ENCODE peak calls at places on chromosomes 3 and 15, in seven cellular contexts. B, E, Q, P, J, D and F are unnamed samples.

GRCh38 chr3:14633819-14634424 is 17.6 kb upstream of the CCDC174 start:
- DNase-seq in B (no peak), E (peak; percentile 69), Q (peak; percentile 64), P (peak; percentile 50), J (peak; percentile 80), D (peak; percentile 77), F (peak; percentile 66)

GRCh38 chr3:76970006-76970680 is 69.8 kb upstream of the ROBO2 start:
- DNase-seq in B (no peak), E (no peak), Q (no peak), P (no peak), J (no peak), D (no peak), F (no peak)

GRCh38 chr15:76730262-76730661 is 174.9 kb downstream of the SCAPER start:
- DNase-seq in B (no peak), E (no peak), Q (no peak), P (no peak), J (no peak), D (no peak), F (no peak)

GRCh38 chr3:53259427-53260259 is 3.8 kb upstream of the TKT start:
- DNase-seq in B (no peak), E (peak; percentile 42), Q (no peak), P (no peak), J (no peak), D (no peak), F (no peak)

GRCh38 chr3:108603689-108604088 is 14.2 kb downstream of the DZIP3 start:
- DNase-seq in B (no peak), E (no peak), Q (no peak), P (no peak), J (no peak), D (no peak), F (no peak)

GRCh38 chr3:23800731-23801130 is 5.0 kb upstream of the UBE2E1 start:
- DNase-seq in B (no peak), E (peak; percentile 65), Q (no peak), P (no peak), J (no peak), D (no peak), F (peak; percentile 25)

GRCh38 chr15:101031203-101031602 is 112.0 kb downstream of the LRRK1 start:
- DNase-seq in B (peak; percentile 28), E (peak; percentile 61), Q (peak; percentile 4), P (peak; percentile 16), J (no peak), D (no peak), F (no peak)

GRCh38 chr15:101178414-101178813 is 73.4 kb downstream of the CHSY1 start:
- DNase-seq in B (no peak), E (no peak), Q (no peak), P (no peak), J (no peak), D (no peak), F (no peak)

GRCh38 chr3:24607281-24607680 is 112.6 kb upstream of the THRB start:
- DNase-seq in B (no peak), E (no peak), Q (no peak), P (no peak), J (no peak), D (no peak), F (no peak)

GRCh38 chr3:134693804-134694203 is 43.0 kb upstream of the KY start:
- DNase-seq in B (no peak), E (no peak), Q (no peak), P (no peak), J (no peak), D (no peak), F (no peak)

GRCh38 chr15:47717036-47717611 is at the start of gene SEMA6D:
- DNase-seq in B (peak; percentile 86), E (peak; percentile 93), Q (peak; percentile 76), P (peak; percentile 79), J (peak; percentile 55), D (peak; percentile 89), F (peak; percentile 25)

GRCh38 chr15:80241508-80241907 is 10.5 kb downstream of the CTXND1 start:
- DNase-seq in B (no peak), E (no peak), Q (no peak), P (no peak), J (no peak), D (no peak), F (no peak)

GRCh38 chr15:40367038-40367672 is 9.1 kb downstream of the DISP2 start:
- DNase-seq in B (peak; percentile 88), E (no peak), Q (no peak), P (no peak), J (no peak), D (peak; percentile 95), F (no peak)

GRCh38 chr3:99774467-99774866 is 43.2 kb upstream of the CMSS1 start:
- DNase-seq in B (no peak), E (peak; percentile 66), Q (no peak), P (no peak), J (no peak), D (no peak), F (peak; percentile 18)

GRCh38 chr3:10703875-10704274 is 112.2 kb upstream of the SLC6A11 start:
- DNase-seq in B (no peak), E (peak; percentile 4), Q (peak; percentile 70), P (no peak), J (no peak), D (no peak), F (no peak)
- TF ChIP-seq CTCF in B (no peak), E (no peak), Q (peak; percentile 38), P (no peak), J (no peak), D (no peak), F (no peak)

DNA sequence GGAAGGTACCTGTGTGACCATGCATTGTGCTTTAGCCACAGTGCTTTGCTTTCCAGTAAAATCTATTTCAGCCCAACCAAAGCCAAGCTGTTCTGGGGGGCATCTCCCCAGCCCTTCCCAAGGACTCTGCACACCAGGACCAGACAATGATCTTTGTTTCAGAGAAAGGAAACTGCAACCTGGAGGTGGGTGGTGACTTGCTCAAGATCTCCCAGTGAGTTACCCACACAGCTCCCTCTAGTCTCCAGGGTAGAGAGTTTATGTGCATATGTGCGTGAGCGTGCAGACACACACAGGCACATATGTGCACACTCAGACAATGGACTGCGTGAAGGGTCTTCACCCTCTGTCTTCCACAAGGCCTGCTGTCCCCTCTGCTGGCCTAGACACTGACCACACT is 162.4 kb upstream of the TLE3 start:
- DNase-seq in B (no peak), E (no peak), Q (no peak), P (no peak), J (no peak), D (no peak), F (no peak)
- TF ChIP-seq CTCF in B (no peak), E (no peak), Q (no peak), P (no peak), J (no peak), D (no peak), F (no peak)

GRCh38 chr15:59642351-59642750 is 15.0 kb downstream of the GTF2A2 start:
- DNase-seq in B (no peak), E (peak; percentile 19), Q (no peak), P (no peak), J (no peak), D (no peak), F (no peak)
- TF ChIP-seq CTCF in B (no peak), E (no peak), Q (no peak), P (no peak), J (no peak), D (no peak), F (no peak)

DNA sequence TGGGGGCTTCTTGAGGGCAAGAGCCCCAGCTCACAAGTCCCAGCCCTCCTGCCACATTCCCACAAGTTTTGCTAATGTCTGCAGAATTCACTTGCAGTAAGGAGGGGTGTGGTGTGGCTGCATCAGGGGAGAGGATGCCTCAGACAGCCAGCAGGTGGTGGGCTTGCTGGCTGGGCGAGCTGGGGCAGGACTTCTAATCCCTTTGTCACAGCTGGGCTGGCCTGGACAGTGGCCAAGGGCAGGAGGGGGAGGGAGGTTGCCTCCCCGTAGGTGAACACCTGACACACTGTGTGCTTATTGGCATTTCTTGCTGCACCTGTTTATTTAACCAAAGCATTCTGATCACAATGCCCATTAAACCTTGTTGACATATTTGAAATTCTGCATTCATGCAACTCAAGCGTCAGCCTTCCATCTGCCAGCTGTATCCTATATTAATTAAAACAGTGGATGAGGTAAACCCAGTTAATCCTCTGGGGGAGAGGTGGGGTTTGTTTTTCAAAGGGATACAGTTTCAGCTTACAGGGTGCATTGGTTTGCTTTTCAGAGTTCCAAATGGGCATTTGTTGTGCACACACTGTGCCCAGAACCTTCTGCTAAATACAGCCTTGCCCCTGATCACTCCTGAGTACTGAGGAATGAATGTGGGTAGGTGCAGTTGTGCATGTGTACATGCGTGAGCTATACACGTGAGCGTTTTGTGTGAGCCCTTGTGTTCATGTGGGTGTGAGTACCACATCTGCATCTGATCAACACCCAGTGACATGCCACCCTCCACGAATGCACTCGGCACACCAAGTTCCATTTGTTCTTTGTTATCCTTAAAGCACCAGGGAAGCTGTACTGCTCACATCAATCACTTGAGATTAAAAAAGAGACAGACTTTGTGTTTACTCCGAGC is 268.7 kb downstream of the XXYLT1 start:
- DNase-seq in B (peak; percentile 63), E (peak; percentile 36), Q (peak; percentile 68), P (peak; percentile 66), J (peak; percentile 75), D (peak; percentile 77), F (peak; percentile 73)
- TF ChIP-seq CTCF in B (no peak), E (peak; percentile 23), Q (no peak), P (peak; percentile 45), J (peak; percentile 55), D (peak; percentile 55), F (peak; percentile 61)